ENCODE peak calls at places on chromosomes 11 and 22, in ten cellular contexts. T is transverse colon, C is body of pancreas, Z is spleen, D is heart left ventricle, B is esophagus squamous epithelium, H is breast epithelium, F is stomach, P is uterus, O is thyroid gland. G is an unnamed sample. For H3K4me1, the result is how much of the 10 kb centered on the place peaks cover.

GRCh38 chr11:70138403-70138802 is 60.3 kb downstream of the ANO1 start:
- DNase-seq in D (no peak), O (no peak), B (no peak), P (no peak), C (no peak), F (no peak), Z (no peak), T (no peak), H (no peak), G (no peak)

GRCh38 chr22:49770454-49771265 is 57.0 kb downstream of the BRD1 start:
- DNase-seq in Z (peak), O (no peak), P (no peak), B (no peak), F (no peak), H (no peak), T (no peak), C (no peak), D (no peak), G (no peak)

GRCh38 chr22:48257690-48258065 is 1495.2 kb downstream of the TBC1D22A start:
- DNase-seq in O (no peak), D (no peak), H (no peak), Z (no peak), T (no peak), B (no peak), F (no peak), C (no peak), P (peak), G (no peak)

GRCh38 chr11:117679464-117679863 is 117.6 kb downstream of the DSCAML1 start:
- DNase-seq in O (no peak), F (no peak), D (no peak), Z (no peak), C (no peak), T (no peak), P (no peak), B (no peak), H (no peak), G (no peak)

GRCh38 chr11:32643526-32643925 is 59.9 kb downstream of the EIF3M start:
- DNase-seq in Z (no peak), B (no peak), H (no peak), C (no peak), F (no peak), P (no peak), T (no peak), O (no peak), D (no peak), G (no peak)

GRCh38 chr22:44400763-44401060 is 88.0 kb upstream of the SHISAL1 start:
- DNase-seq in F (no peak), P (no peak), H (no peak), C (no peak), Z (no peak), T (no peak), B (no peak), D (no peak), O (no peak), G (no peak)

GRCh38 chr11:67464411-67465189 is 4.5 kb downstream of the TMEM134 start:
- DNase-seq in B (peak), F (peak), C (peak), H (peak), D (peak), Z (peak), T (peak), P (peak), O (peak), G (peak)

GRCh38 chr11:1759151-1759850 is 4.4 kb downstream of the CTSD start:
- DNase-seq in O (no peak), Z (peak), P (no peak), B (no peak), T (no peak), H (no peak), D (no peak), C (no peak), F (no peak), G (no peak)

GRCh38 chr22:35540600-35541253 is at the start of gene RASD2:
- DNase-seq in B (no peak), D (peak), H (peak), Z (no peak), P (peak), T (peak), O (peak), C (peak), F (no peak), G (no peak)

GRCh38 chr11:6640985-6641701 is 14.5 kb downstream of the DCHS1 start:
- DNase-seq in B (no peak), C (no peak), T (no peak), H (no peak), Z (no peak), P (peak), F (no peak), D (no peak), O (no peak), G (no peak)

GRCh38 chr11:116498161-116498560 is 274.6 kb downstream of the BUD13 start:
- DNase-seq in Z (no peak), B (no peak), P (no peak), O (no peak), F (no peak), H (no peak), D (no peak), T (no peak), C (no peak), G (no peak)

DNA sequence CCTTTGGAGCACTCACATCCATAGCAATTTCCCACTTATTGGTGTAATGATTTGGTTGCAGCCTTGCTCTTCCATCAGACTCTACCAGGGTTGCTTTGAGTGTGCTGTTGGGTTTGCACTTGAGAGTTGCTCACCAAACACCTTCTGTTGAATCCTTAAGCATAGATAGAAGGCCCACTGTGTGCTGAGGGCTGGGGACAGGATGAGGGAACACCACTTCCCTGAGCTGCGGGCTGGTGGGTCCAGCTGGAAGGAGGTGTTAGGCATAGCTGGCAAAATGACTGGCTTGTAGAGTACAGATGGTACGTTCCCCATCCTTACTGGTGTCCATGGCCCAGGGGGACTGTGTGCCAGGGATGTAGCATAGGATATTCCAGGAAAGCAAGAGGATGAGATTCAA is 3.9 kb downstream of the PRDM11 start:
- DNase-seq in T (no peak), Z (peak), O (no peak), P (no peak), C (no peak), B (no peak), D (no peak), F (no peak), H (no peak), G (no peak)
- H3K4me1 ChIP-seq in T (under half), Z (under half), O (under half), P (under half), C (under half), B (under half), D (under half), F (half or more), H (under half), G (under half)

GRCh38 chr11:92789761-92790160 is 179.7 kb upstream of the MTNR1B start:
- DNase-seq in P (no peak), D (no peak), C (no peak), H (no peak), B (no peak), Z (no peak), T (no peak), O (no peak), F (no peak), G (no peak)
- TF ChIP-seq POLR2A in P (no peak), D (no peak), C (no peak), H (no peak), B (no peak), Z (no peak), T (no peak), O (no peak), F (no peak), G (no peak)

GRCh38 chr11:10329356-10329755 is 24.5 kb downstream of the ADM start:
- DNase-seq in T (no peak), B (no peak), D (no peak), H (no peak), C (no peak), P (no peak), Z (no peak), O (no peak), F (no peak), G (no peak)

GRCh38 chr11:10328314-10329090 is 23.6 kb downstream of the ADM start:
- DNase-seq in P (no peak), H (no peak), C (no peak), B (no peak), D (no peak), T (no peak), Z (no peak), F (no peak), O (no peak), G (no peak)

GRCh38 chr11:10331548-10332289 is 26.8 kb downstream of the ADM start:
- DNase-seq in P (no peak), D (no peak), O (no peak), B (no peak), C (no peak), Z (no peak), H (no peak), F (no peak), T (no peak), G (no peak)

GRCh38 chr11:10327254-10327653 is 22.4 kb downstream of the ADM start:
- DNase-seq in O (no peak), D (no peak), B (no peak), C (no peak), Z (no peak), P (no peak), T (no peak), F (no peak), H (no peak), G (no peak)

DNA sequence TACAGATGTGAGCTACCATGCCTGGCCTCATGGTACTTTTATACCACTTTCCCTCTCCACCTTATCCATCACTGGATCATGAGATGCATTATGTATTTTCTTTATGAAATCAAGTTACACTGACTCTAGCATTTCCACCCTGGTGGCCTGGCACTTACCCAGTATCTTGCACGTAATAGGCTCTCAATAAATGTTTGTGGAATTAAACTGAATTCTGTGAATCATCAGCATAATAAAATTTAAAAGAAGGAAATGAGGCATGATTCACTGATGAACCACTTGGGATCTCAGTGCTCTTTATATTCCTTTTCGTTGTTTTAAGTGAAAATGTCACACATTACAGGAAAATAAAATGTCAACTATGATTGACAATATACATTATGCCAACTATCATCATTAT is 25.1 kb downstream of the ADM start:
- DNase-seq in C (no peak), O (no peak), Z (no peak), P (no peak), T (no peak), H (no peak), D (no peak), F (no peak), B (no peak), G (no peak)
- H3K4me1 ChIP-seq in C (under half), O (under half), Z (under half), P (under half), T (under half), H (under half), D (under half), F (under half), B (under half), G (under half)

DNA sequence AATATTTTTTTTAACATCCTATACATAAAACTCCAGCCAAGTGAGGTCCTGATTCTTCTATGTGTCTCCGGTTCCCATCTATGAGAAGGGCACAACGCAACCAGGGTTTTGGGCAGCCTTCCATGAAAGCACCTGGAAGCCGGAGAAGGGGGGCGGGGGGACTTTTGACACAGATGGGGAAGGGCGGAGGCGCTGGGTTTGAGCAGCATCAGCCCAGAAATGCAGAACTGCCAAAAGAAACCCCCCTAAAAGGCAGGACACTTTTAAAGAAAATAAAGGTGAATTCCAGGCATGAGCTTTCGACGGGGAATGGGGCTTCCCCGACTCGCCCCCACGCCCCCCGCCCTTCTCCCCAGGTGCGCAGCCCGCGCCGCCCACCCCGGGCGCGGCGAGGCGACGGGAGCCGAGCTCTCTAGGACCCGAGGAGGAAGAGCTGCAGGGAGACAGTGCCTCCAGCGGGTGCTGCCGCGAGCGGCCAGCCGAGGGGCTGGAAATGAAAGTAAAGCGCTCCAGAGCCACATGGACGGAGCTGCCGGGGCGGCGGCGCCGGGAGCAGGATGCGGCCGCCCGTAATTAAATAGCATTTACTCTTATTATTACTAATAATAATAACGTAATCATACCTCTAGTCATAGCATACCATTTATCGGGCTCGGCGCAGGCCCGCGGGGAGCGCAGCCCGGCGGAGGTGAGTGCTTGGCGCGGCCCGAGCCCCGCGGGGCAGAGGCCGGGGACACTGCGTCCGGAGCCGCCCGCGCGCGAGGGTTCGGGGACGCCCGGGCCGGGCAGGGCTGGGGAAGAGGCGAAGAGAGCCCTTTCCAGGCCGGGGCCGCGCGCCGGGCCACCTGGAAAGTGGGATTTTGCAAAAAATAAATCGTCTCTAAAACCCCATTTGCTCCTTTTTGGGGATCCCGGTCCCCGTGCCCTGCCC is at the start of gene ZC3H7B:
- DNase-seq in P (peak), D (peak), B (no peak), F (peak), O (peak), Z (peak), T (peak), H (peak), C (peak), G (peak)
- TF ChIP-seq POLR2A in P (no peak), D (no peak), B (peak), F (no peak), O (peak), Z (peak), T (peak), H (peak), C (peak), G (no peak)

GRCh38 chr11:46306296-46306853 is 28.9 kb downstream of the CREB3L1 start:
- DNase-seq in C (no peak), O (no peak), P (no peak), Z (no peak), F (no peak), B (no peak), D (no peak), T (no peak), H (no peak), G (no peak)
- H3K4me1 ChIP-seq in C (under half), O (under half), P (under half), Z (under half), F (under half), B (under half), D (under half), T (under half), H (under half), G (under half)